ENCODE peak calls at places on chromosomes 4 and X, in ten cellular contexts. One of them, this sample, is unnamed.

GRCh38 chr4:127203561-127204260 is 429.0 kb upstream of the INTU start:
- DNase-seq in GM03348: peak; percentile 24
- DNase-seq in T follicular helper cell: no peak
- DNase-seq in immature natural killer cell: no peak
- DNase-seq in SW480: no peak
- DNase-seq in right lobe of liver: no peak
- DNase-seq in left colon: no peak
- DNase-seq in kidney tubule cell: peak; percentile 52
- DNase-seq in fibroblast of lung: peak; percentile 58
- DNase-seq in CD8-positive, alpha-beta memory T cell: no peak
- DNase-seq in this sample: no peak

GRCh38 chr4:82797591-82798081 is 960 bp downstream of the SCD5 start:
- DNase-seq in GM03348: peak; percentile 58
- DNase-seq in T follicular helper cell: no peak
- DNase-seq in immature natural killer cell: peak; percentile 24
- DNase-seq in SW480: peak; percentile 20
- DNase-seq in right lobe of liver: no peak
- DNase-seq in left colon: peak; percentile 22
- DNase-seq in kidney tubule cell: peak; percentile 50
- DNase-seq in fibroblast of lung: peak; percentile 36
- DNase-seq in CD8-positive, alpha-beta memory T cell: no peak
- DNase-seq in this sample: no peak

GRCh38 chr4:174716986-174717770 is 111.9 kb downstream of the GLRA3 start:
- DNase-seq in GM03348: no peak
- DNase-seq in T follicular helper cell: no peak
- DNase-seq in immature natural killer cell: no peak
- DNase-seq in SW480: no peak
- DNase-seq in right lobe of liver: no peak
- DNase-seq in left colon: no peak
- DNase-seq in kidney tubule cell: no peak
- DNase-seq in fibroblast of lung: no peak
- DNase-seq in CD8-positive, alpha-beta memory T cell: no peak
- DNase-seq in this sample: no peak

GRCh38 chrX:106718709-106719108 is 7.8 kb upstream of the RNF128 start:
- DNase-seq in GM03348: no peak
- DNase-seq in T follicular helper cell: no peak
- DNase-seq in immature natural killer cell: no peak
- DNase-seq in SW480: peak; percentile 11
- DNase-seq in right lobe of liver: no peak
- DNase-seq in left colon: no peak
- DNase-seq in kidney tubule cell: no peak
- DNase-seq in fibroblast of lung: no peak
- DNase-seq in CD8-positive, alpha-beta memory T cell: no peak
- DNase-seq in this sample: no peak

GRCh38 chr4:76689079-76689817 is 208.7 kb downstream of the SOWAHB start:
- DNase-seq in GM03348: peak; percentile 84
- DNase-seq in T follicular helper cell: no peak
- DNase-seq in immature natural killer cell: no peak
- DNase-seq in SW480: peak; percentile 75
- DNase-seq in right lobe of liver: peak; percentile 57
- DNase-seq in left colon: peak; percentile 57
- DNase-seq in kidney tubule cell: peak; percentile 74
- DNase-seq in fibroblast of lung: no peak
- DNase-seq in CD8-positive, alpha-beta memory T cell: no peak
- DNase-seq in this sample: peak; percentile 1

GRCh38 chr4:110567266-110567665 is 55.6 kb downstream of the PITX2 start:
- DNase-seq in GM03348: no peak
- DNase-seq in T follicular helper cell: no peak
- DNase-seq in immature natural killer cell: no peak
- DNase-seq in SW480: no peak
- DNase-seq in right lobe of liver: no peak
- DNase-seq in left colon: no peak
- DNase-seq in kidney tubule cell: no peak
- DNase-seq in fibroblast of lung: no peak
- DNase-seq in CD8-positive, alpha-beta memory T cell: no peak
- DNase-seq in this sample: no peak

GRCh38 chr4:4780634-4781287 is 78.7 kb upstream of the MSX1 start:
- DNase-seq in GM03348: peak; percentile 87
- DNase-seq in T follicular helper cell: no peak
- DNase-seq in immature natural killer cell: no peak
- DNase-seq in SW480: peak; percentile 33
- DNase-seq in right lobe of liver: no peak
- DNase-seq in left colon: no peak
- DNase-seq in kidney tubule cell: peak; percentile 73
- DNase-seq in fibroblast of lung: peak; percentile 66
- DNase-seq in CD8-positive, alpha-beta memory T cell: no peak
- DNase-seq in this sample: no peak

GRCh38 chrX:66030505-66031317 is 9.2 kb downstream of the VSIG4 start:
- DNase-seq in GM03348: peak; percentile 5
- DNase-seq in T follicular helper cell: no peak
- DNase-seq in immature natural killer cell: peak; percentile 48
- DNase-seq in SW480: peak; percentile 4
- DNase-seq in right lobe of liver: no peak
- DNase-seq in left colon: peak; percentile 36
- DNase-seq in kidney tubule cell: peak; percentile 34
- DNase-seq in fibroblast of lung: no peak
- DNase-seq in CD8-positive, alpha-beta memory T cell: peak; percentile 20
- DNase-seq in this sample: no peak

GRCh38 chrX:30156880-30157560 is 58.3 kb upstream of the MAGEB2 start:
- DNase-seq in GM03348: no peak
- DNase-seq in T follicular helper cell: no peak
- DNase-seq in immature natural killer cell: no peak
- DNase-seq in SW480: no peak
- DNase-seq in right lobe of liver: no peak
- DNase-seq in left colon: no peak
- DNase-seq in kidney tubule cell: no peak
- DNase-seq in fibroblast of lung: no peak
- DNase-seq in CD8-positive, alpha-beta memory T cell: no peak
- DNase-seq in this sample: no peak

GRCh38 chrX:70444326-70445196 is at the start of gene DLG3:
- DNase-seq in GM03348: peak; percentile 75
- DNase-seq in T follicular helper cell: no peak
- DNase-seq in immature natural killer cell: no peak
- DNase-seq in SW480: peak; percentile 31
- DNase-seq in right lobe of liver: no peak
- DNase-seq in left colon: no peak
- DNase-seq in kidney tubule cell: peak; percentile 41
- DNase-seq in fibroblast of lung: peak; percentile 44
- DNase-seq in CD8-positive, alpha-beta memory T cell: no peak
- DNase-seq in this sample: no peak

GRCh38 chr4:70992354-70992753 is 1.1 kb upstream of the DCK start:
- DNase-seq in GM03348: no peak
- DNase-seq in T follicular helper cell: no peak
- DNase-seq in immature natural killer cell: no peak
- DNase-seq in SW480: no peak
- DNase-seq in right lobe of liver: no peak
- DNase-seq in left colon: peak; percentile 20
- DNase-seq in kidney tubule cell: peak; percentile 22
- DNase-seq in fibroblast of lung: no peak
- DNase-seq in CD8-positive, alpha-beta memory T cell: no peak
- DNase-seq in this sample: no peak

GRCh38 chr4:26741491-26741871 is 119.2 kb upstream of the STIM2 start:
- DNase-seq in GM03348: peak; percentile 20
- DNase-seq in T follicular helper cell: no peak
- DNase-seq in immature natural killer cell: no peak
- DNase-seq in SW480: no peak
- DNase-seq in right lobe of liver: peak; percentile 16
- DNase-seq in left colon: no peak
- DNase-seq in kidney tubule cell: no peak
- DNase-seq in fibroblast of lung: no peak
- DNase-seq in CD8-positive, alpha-beta memory T cell: no peak
- DNase-seq in this sample: no peak

GRCh38 chr4:172104534-172104933 is 291.3 kb downstream of the GALNTL6 start:
- DNase-seq in GM03348: no peak
- DNase-seq in T follicular helper cell: no peak
- DNase-seq in immature natural killer cell: no peak
- DNase-seq in SW480: no peak
- DNase-seq in right lobe of liver: no peak
- DNase-seq in left colon: no peak
- DNase-seq in kidney tubule cell: no peak
- DNase-seq in fibroblast of lung: no peak
- DNase-seq in CD8-positive, alpha-beta memory T cell: no peak
- DNase-seq in this sample: no peak

GRCh38 chr4:53644607-53645006 is 53.3 kb upstream of the LNX1 start:
- DNase-seq in GM03348: no peak
- DNase-seq in T follicular helper cell: no peak
- DNase-seq in immature natural killer cell: no peak
- DNase-seq in SW480: no peak
- DNase-seq in right lobe of liver: peak; percentile 50
- DNase-seq in left colon: peak; percentile 77
- DNase-seq in kidney tubule cell: peak; percentile 22
- DNase-seq in fibroblast of lung: no peak
- DNase-seq in CD8-positive, alpha-beta memory T cell: no peak
- DNase-seq in this sample: no peak

GRCh38 chrX:110167952-110168451 is 149.9 kb downstream of the AMMECR1 start:
- DNase-seq in GM03348: peak; percentile 8
- DNase-seq in T follicular helper cell: peak; percentile 30
- DNase-seq in immature natural killer cell: peak; percentile 53
- DNase-seq in SW480: no peak
- DNase-seq in right lobe of liver: no peak
- DNase-seq in left colon: peak; percentile 29
- DNase-seq in kidney tubule cell: peak; percentile 82
- DNase-seq in fibroblast of lung: no peak
- DNase-seq in CD8-positive, alpha-beta memory T cell: peak; percentile 40
- DNase-seq in this sample: no peak

GRCh38 chr4:140635606-140636005 is 66.8 kb upstream of the UCP1 start:
- DNase-seq in GM03348: peak; percentile 85
- DNase-seq in T follicular helper cell: no peak
- DNase-seq in immature natural killer cell: no peak
- DNase-seq in SW480: peak; percentile 49
- DNase-seq in right lobe of liver: peak; percentile 34
- DNase-seq in left colon: peak; percentile 52
- DNase-seq in kidney tubule cell: peak; percentile 63
- DNase-seq in fibroblast of lung: peak; percentile 3
- DNase-seq in CD8-positive, alpha-beta memory T cell: no peak
- DNase-seq in this sample: no peak

GRCh38 chr4:77465271-77465670 is 140.3 kb upstream of the CXCL13 start:
- DNase-seq in GM03348: peak; percentile 48
- DNase-seq in T follicular helper cell: no peak
- DNase-seq in immature natural killer cell: no peak
- DNase-seq in SW480: peak; percentile 14
- DNase-seq in right lobe of liver: peak; percentile 48
- DNase-seq in left colon: peak; percentile 51
- DNase-seq in kidney tubule cell: peak; percentile 43
- DNase-seq in fibroblast of lung: peak; percentile 34
- DNase-seq in CD8-positive, alpha-beta memory T cell: no peak
- DNase-seq in this sample: no peak

GRCh38 chr4:18039113-18039512 is 17.6 kb upstream of the LCORL start:
- DNase-seq in GM03348: no peak
- DNase-seq in T follicular helper cell: no peak
- DNase-seq in immature natural killer cell: no peak
- DNase-seq in SW480: no peak
- DNase-seq in right lobe of liver: no peak
- DNase-seq in left colon: no peak
- DNase-seq in kidney tubule cell: peak; percentile 38
- DNase-seq in fibroblast of lung: no peak
- DNase-seq in CD8-positive, alpha-beta memory T cell: no peak
- DNase-seq in this sample: no peak

GRCh38 chr4:84529169-84529751 is 30.2 kb upstream of the NKX6-1 start:
- DNase-seq in GM03348: peak; percentile 48
- DNase-seq in T follicular helper cell: no peak
- DNase-seq in immature natural killer cell: no peak
- DNase-seq in SW480: peak; percentile 15
- DNase-seq in right lobe of liver: no peak
- DNase-seq in left colon: no peak
- DNase-seq in kidney tubule cell: peak; percentile 40
- DNase-seq in fibroblast of lung: peak; percentile 27
- DNase-seq in CD8-positive, alpha-beta memory T cell: no peak
- DNase-seq in this sample: no peak

GRCh38 chrX:18146954-18147353 is 73.7 kb downstream of the BEND2 start:
- DNase-seq in GM03348: peak; percentile 5
- DNase-seq in T follicular helper cell: no peak
- DNase-seq in immature natural killer cell: no peak
- DNase-seq in SW480: peak; percentile 6
- DNase-seq in right lobe of liver: no peak
- DNase-seq in left colon: peak; percentile 7
- DNase-seq in kidney tubule cell: peak; percentile 32
- DNase-seq in fibroblast of lung: peak; percentile 17
- DNase-seq in CD8-positive, alpha-beta memory T cell: no peak
- DNase-seq in this sample: no peak

GRCh38 chr4:145805490-145805889 is 125.5 kb downstream of the C4orf51 start:
- DNase-seq in GM03348: no peak
- DNase-seq in T follicular helper cell: no peak
- DNase-seq in immature natural killer cell: no peak
- DNase-seq in SW480: no peak
- DNase-seq in right lobe of liver: peak; percentile 35
- DNase-seq in left colon: no peak
- DNase-seq in kidney tubule cell: peak; percentile 85
- DNase-seq in fibroblast of lung: no peak
- DNase-seq in CD8-positive, alpha-beta memory T cell: no peak
- DNase-seq in this sample: no peak

GRCh38 chr4:112411781-112412281 is 104.1 kb downstream of the NEUROG2 start:
- DNase-seq in GM03348: no peak
- DNase-seq in T follicular helper cell: no peak
- DNase-seq in immature natural killer cell: no peak
- DNase-seq in SW480: no peak
- DNase-seq in right lobe of liver: no peak
- DNase-seq in left colon: no peak
- DNase-seq in kidney tubule cell: no peak
- DNase-seq in fibroblast of lung: no peak
- DNase-seq in CD8-positive, alpha-beta memory T cell: no peak
- DNase-seq in this sample: no peak

GRCh38 chr4:151998723-151999122 is 237.9 kb upstream of the GATB start:
- DNase-seq in GM03348: no peak
- DNase-seq in T follicular helper cell: no peak
- DNase-seq in immature natural killer cell: no peak
- DNase-seq in SW480: no peak
- DNase-seq in right lobe of liver: no peak
- DNase-seq in left colon: no peak
- DNase-seq in kidney tubule cell: no peak
- DNase-seq in fibroblast of lung: no peak
- DNase-seq in CD8-positive, alpha-beta memory T cell: no peak
- DNase-seq in this sample: no peak

GRCh38 chrX:129695535-129695934 is 40.8 kb upstream of the APLN start:
- DNase-seq in GM03348: no peak
- DNase-seq in T follicular helper cell: no peak
- DNase-seq in immature natural killer cell: no peak
- DNase-seq in SW480: no peak
- DNase-seq in right lobe of liver: no peak
- DNase-seq in left colon: no peak
- DNase-seq in kidney tubule cell: no peak
- DNase-seq in fibroblast of lung: no peak
- DNase-seq in CD8-positive, alpha-beta memory T cell: no peak
- DNase-seq in this sample: no peak

GRCh38 chrX:132704769-132705168 is 215.9 kb upstream of the MBNL3 start:
- DNase-seq in GM03348: no peak
- DNase-seq in T follicular helper cell: no peak
- DNase-seq in immature natural killer cell: no peak
- DNase-seq in SW480: no peak
- DNase-seq in right lobe of liver: no peak
- DNase-seq in left colon: no peak
- DNase-seq in kidney tubule cell: no peak
- DNase-seq in fibroblast of lung: no peak
- DNase-seq in CD8-positive, alpha-beta memory T cell: no peak
- DNase-seq in this sample: no peak

GRCh38 chrX:1451251-1451675 is 1.4 kb downstream of the ASMTL start:
- DNase-seq in GM03348: no peak
- DNase-seq in T follicular helper cell: no peak
- DNase-seq in immature natural killer cell: no peak
- DNase-seq in SW480: no peak
- DNase-seq in right lobe of liver: no peak
- DNase-seq in left colon: no peak
- DNase-seq in kidney tubule cell: no peak
- DNase-seq in fibroblast of lung: no peak
- DNase-seq in CD8-positive, alpha-beta memory T cell: no peak
- DNase-seq in this sample: no peak

This sample was measured in naive B cell.